ENCODE peak calls at places on chromosome 15, in ten cellular contexts. One of them, this sample, is unnamed.

GRCh38 chr15:84824260-84824690 is 7.1 kb downstream of the ALPK3 start:
- DNase-seq in NCI-H524 treated with DMSO at 0.1 percent for 48 hours: no peak
- DNase-seq in mesothelial cell of epicardium: no peak
- DNase-seq in GM10248: no peak
- DNase-seq in HT-29: no peak
- DNase-seq in germinal center: no peak
- DNase-seq in MM.1S: no peak
- DNase-seq in NCI-H2171 treated with DMSO at 0.1 percent for 48 hours: no peak
- DNase-seq in hypothalamus: no peak
- DNase-seq in bronchial epithelial cell: no peak
- DNase-seq in this sample: no peak

GRCh38 chr15:80727596-80727995 is 32.5 kb downstream of the ABHD17C start:
- DNase-seq in NCI-H524 treated with DMSO at 0.1 percent for 48 hours: no peak
- DNase-seq in mesothelial cell of epicardium: no peak
- DNase-seq in GM10248: no peak
- DNase-seq in HT-29: no peak
- DNase-seq in germinal center: no peak
- DNase-seq in MM.1S: no peak
- DNase-seq in NCI-H2171 treated with DMSO at 0.1 percent for 48 hours: no peak
- DNase-seq in hypothalamus: no peak
- DNase-seq in bronchial epithelial cell: no peak
- DNase-seq in this sample: no peak

GRCh38 chr15:67133738-67134576 is 68.6 kb downstream of the SMAD3 start:
- DNase-seq in NCI-H524 treated with DMSO at 0.1 percent for 48 hours: no peak
- DNase-seq in mesothelial cell of epicardium: no peak
- DNase-seq in GM10248: peak; percentile 76
- DNase-seq in HT-29: peak; percentile 56
- DNase-seq in germinal center: peak; percentile 56
- DNase-seq in MM.1S: peak; percentile 83
- DNase-seq in NCI-H2171 treated with DMSO at 0.1 percent for 48 hours: no peak
- DNase-seq in hypothalamus: no peak
- DNase-seq in bronchial epithelial cell: peak; percentile 56
- DNase-seq in this sample: no peak

GRCh38 chr15:92960996-92961681 is 61.0 kb downstream of the CHD2 start:
- DNase-seq in NCI-H524 treated with DMSO at 0.1 percent for 48 hours: no peak
- DNase-seq in mesothelial cell of epicardium: no peak
- DNase-seq in GM10248: no peak
- DNase-seq in HT-29: no peak
- DNase-seq in germinal center: no peak
- DNase-seq in MM.1S: no peak
- DNase-seq in NCI-H2171 treated with DMSO at 0.1 percent for 48 hours: no peak
- DNase-seq in hypothalamus: no peak
- DNase-seq in bronchial epithelial cell: no peak
- DNase-seq in this sample: no peak

GRCh38 chr15:38647683-38648082 is 83.1 kb upstream of the RASGRP1 start:
- DNase-seq in NCI-H524 treated with DMSO at 0.1 percent for 48 hours: no peak
- DNase-seq in mesothelial cell of epicardium: no peak
- DNase-seq in GM10248: no peak
- DNase-seq in HT-29: peak; percentile 37
- DNase-seq in germinal center: no peak
- DNase-seq in MM.1S: no peak
- DNase-seq in NCI-H2171 treated with DMSO at 0.1 percent for 48 hours: peak; percentile 41
- DNase-seq in hypothalamus: no peak
- DNase-seq in bronchial epithelial cell: peak; percentile 73
- DNase-seq in this sample: no peak

GRCh38 chr15:81182031-81182745 is 14.5 kb upstream of the IL16 start:
- DNase-seq in NCI-H524 treated with DMSO at 0.1 percent for 48 hours: no peak
- DNase-seq in mesothelial cell of epicardium: no peak
- DNase-seq in GM10248: no peak
- DNase-seq in HT-29: no peak
- DNase-seq in germinal center: no peak
- DNase-seq in MM.1S: no peak
- DNase-seq in NCI-H2171 treated with DMSO at 0.1 percent for 48 hours: no peak
- DNase-seq in hypothalamus: no peak
- DNase-seq in bronchial epithelial cell: no peak
- DNase-seq in this sample: no peak

GRCh38 chr15:66415321-66415720 is 28.6 kb downstream of the MAP2K1 start:
- DNase-seq in NCI-H524 treated with DMSO at 0.1 percent for 48 hours: no peak
- DNase-seq in mesothelial cell of epicardium: no peak
- DNase-seq in GM10248: no peak
- DNase-seq in HT-29: no peak
- DNase-seq in germinal center: no peak
- DNase-seq in MM.1S: no peak
- DNase-seq in NCI-H2171 treated with DMSO at 0.1 percent for 48 hours: no peak
- DNase-seq in hypothalamus: no peak
- DNase-seq in bronchial epithelial cell: no peak
- DNase-seq in this sample: no peak

GRCh38 chr15:98896802-98897732 is 110.5 kb downstream of the PGPEP1L start:
- DNase-seq in NCI-H524 treated with DMSO at 0.1 percent for 48 hours: no peak
- DNase-seq in mesothelial cell of epicardium: no peak
- DNase-seq in GM10248: no peak
- DNase-seq in HT-29: peak; percentile 31
- DNase-seq in germinal center: no peak
- DNase-seq in MM.1S: no peak
- DNase-seq in NCI-H2171 treated with DMSO at 0.1 percent for 48 hours: peak; percentile 77
- DNase-seq in hypothalamus: no peak
- DNase-seq in bronchial epithelial cell: peak; percentile 100
- DNase-seq in this sample: no peak

GRCh38 chr15:54504695-54505094 is 526.5 kb downstream of the UNC13C start:
- DNase-seq in NCI-H524 treated with DMSO at 0.1 percent for 48 hours: no peak
- DNase-seq in mesothelial cell of epicardium: no peak
- DNase-seq in GM10248: no peak
- DNase-seq in HT-29: no peak
- DNase-seq in germinal center: no peak
- DNase-seq in MM.1S: no peak
- DNase-seq in NCI-H2171 treated with DMSO at 0.1 percent for 48 hours: no peak
- DNase-seq in hypothalamus: no peak
- DNase-seq in bronchial epithelial cell: no peak
- DNase-seq in this sample: no peak

GRCh38 chr15:40525855-40526254 is 39.0 kb downstream of the CCDC32 start:
- DNase-seq in NCI-H524 treated with DMSO at 0.1 percent for 48 hours: no peak
- DNase-seq in mesothelial cell of epicardium: no peak
- DNase-seq in GM10248: no peak
- DNase-seq in HT-29: no peak
- DNase-seq in germinal center: no peak
- DNase-seq in MM.1S: no peak
- DNase-seq in NCI-H2171 treated with DMSO at 0.1 percent for 48 hours: no peak
- DNase-seq in hypothalamus: no peak
- DNase-seq in bronchial epithelial cell: no peak
- DNase-seq in this sample: no peak

GRCh38 chr15:27059610-27060202 is 88.7 kb downstream of the GABRG3 start:
- DNase-seq in NCI-H524 treated with DMSO at 0.1 percent for 48 hours: peak; percentile 24
- DNase-seq in mesothelial cell of epicardium: no peak
- DNase-seq in GM10248: peak; percentile 30
- DNase-seq in HT-29: peak; percentile 92
- DNase-seq in germinal center: peak; percentile 35
- DNase-seq in MM.1S: peak; percentile 44
- DNase-seq in NCI-H2171 treated with DMSO at 0.1 percent for 48 hours: peak; percentile 67
- DNase-seq in hypothalamus: peak; percentile 17
- DNase-seq in bronchial epithelial cell: peak; percentile 17
- DNase-seq in this sample: no peak

GRCh38 chr15:38048001-38048455 is 113.6 kb downstream of the TMCO5A start:
- DNase-seq in NCI-H524 treated with DMSO at 0.1 percent for 48 hours: no peak
- DNase-seq in mesothelial cell of epicardium: no peak
- DNase-seq in GM10248: no peak
- DNase-seq in HT-29: no peak
- DNase-seq in germinal center: no peak
- DNase-seq in MM.1S: no peak
- DNase-seq in NCI-H2171 treated with DMSO at 0.1 percent for 48 hours: no peak
- DNase-seq in hypothalamus: no peak
- DNase-seq in bronchial epithelial cell: no peak
- DNase-seq in this sample: no peak

GRCh38 chr15:50066202-50066601 is 52.8 kb downstream of the ATP8B4 start:
- DNase-seq in NCI-H524 treated with DMSO at 0.1 percent for 48 hours: no peak
- DNase-seq in mesothelial cell of epicardium: no peak
- DNase-seq in GM10248: no peak
- DNase-seq in HT-29: no peak
- DNase-seq in germinal center: no peak
- DNase-seq in MM.1S: no peak
- DNase-seq in NCI-H2171 treated with DMSO at 0.1 percent for 48 hours: no peak
- DNase-seq in hypothalamus: no peak
- DNase-seq in bronchial epithelial cell: peak; percentile 29
- DNase-seq in this sample: no peak

GRCh38 chr15:31439328-31439727 is 112.7 kb downstream of the KLF13 start:
- DNase-seq in NCI-H524 treated with DMSO at 0.1 percent for 48 hours: peak; percentile 7
- DNase-seq in mesothelial cell of epicardium: no peak
- DNase-seq in GM10248: peak; percentile 47
- DNase-seq in HT-29: peak; percentile 84
- DNase-seq in germinal center: no peak
- DNase-seq in MM.1S: peak; percentile 51
- DNase-seq in NCI-H2171 treated with DMSO at 0.1 percent for 48 hours: no peak
- DNase-seq in hypothalamus: no peak
- DNase-seq in bronchial epithelial cell: no peak
- DNase-seq in this sample: no peak

GRCh38 chr15:73683624-73684536 is at the start of gene CD276:
- DNase-seq in NCI-H524 treated with DMSO at 0.1 percent for 48 hours: no peak
- DNase-seq in mesothelial cell of epicardium: peak; percentile 49
- DNase-seq in GM10248: peak; percentile 78
- DNase-seq in HT-29: peak; percentile 73
- DNase-seq in germinal center: peak; percentile 17
- DNase-seq in MM.1S: peak; percentile 60
- DNase-seq in NCI-H2171 treated with DMSO at 0.1 percent for 48 hours: no peak
- DNase-seq in hypothalamus: no peak
- DNase-seq in bronchial epithelial cell: no peak
- DNase-seq in this sample: peak; percentile 77